ENCODE peak calls at places on chromosome 16, in eight cellular contexts. E, O, V, X, C, Y, W and R are unnamed samples.

GRCh38 chr16:8730335-8730915 is 56.0 kb downstream of the ABAT start:
- DNase-seq in E (no peak), O (peak; percentile 89), V (no peak), X (no peak), C (no peak), Y (no peak), W (no peak), R (no peak)

GRCh38 chr16:24986512-24987303 is 28.5 kb downstream of the ARHGAP17 start:
- DNase-seq in E (no peak), O (no peak), V (peak; percentile 38), X (no peak), C (no peak), Y (peak; percentile 98), W (no peak), R (peak; percentile 91)

GRCh38 chr16:17471745-17472075 is 950 bp upstream of the XYLT1 start:
- DNase-seq in E (no peak), O (peak; percentile 6), V (no peak), X (no peak), C (no peak), Y (no peak), W (no peak), R (no peak)

GRCh38 chr16:22296225-22297113 is 740 bp upstream of the POLR3E start:
- DNase-seq in E (no peak), O (no peak), V (no peak), X (no peak), C (no peak), Y (peak; percentile 16), W (no peak), R (peak; percentile 29)

GRCh38 chr16:2776500-2777139 is 460 bp downstream of the ELOB start:
- DNase-seq in E (no peak), O (peak; percentile 17), V (peak; percentile 48), X (no peak), C (peak; percentile 43), Y (no peak), W (no peak), R (no peak)

GRCh38 chr16:31365131-31365865 is 10.3 kb downstream of the ITGAX start:
- DNase-seq in E (no peak), O (no peak), V (no peak), X (no peak), C (no peak), Y (no peak), W (no peak), R (no peak)

GRCh38 chr16:28609631-28610594 is at the start of gene SULT1A1:
- DNase-seq in E (peak; percentile 86), O (peak; percentile 37), V (peak; percentile 57), X (no peak), C (peak; percentile 31), Y (peak; percentile 35), W (peak; percentile 96), R (peak; percentile 6)

GRCh38 chr16:85187002-85187401 is 74.7 kb upstream of the CIBAR2 start:
- DNase-seq in E (no peak), O (no peak), V (no peak), X (no peak), C (no peak), Y (peak; percentile 44), W (no peak), R (peak; percentile 19)

GRCh38 chr16:58258326-58258725 is 36.5 kb downstream of the PRSS54 start:
- DNase-seq in E (no peak), O (peak; percentile 60), V (no peak), X (no peak), C (no peak), Y (no peak), W (no peak), R (no peak)

GRCh38 chr16:53695070-53695469 is 8.6 kb downstream of the RPGRIP1L start:
- DNase-seq in E (no peak), O (peak; percentile 60), V (no peak), X (no peak), C (no peak), Y (peak; percentile 54), W (no peak), R (peak; percentile 81)

GRCh38 chr16:49725651-49726050 is 130.3 kb downstream of the ZNF423 start:
- DNase-seq in E (no peak), O (no peak), V (no peak), X (no peak), C (no peak), Y (no peak), W (no peak), R (no peak)

GRCh38 chr16:3595521-3596021 is 15.8 kb downstream of the SLX4 start:
- DNase-seq in E (no peak), O (no peak), V (no peak), X (no peak), C (no peak), Y (no peak), W (no peak), R (no peak)

GRCh38 chr16:24150282-24150681 is 105.9 kb upstream of the CACNG3 start:
- DNase-seq in E (no peak), O (no peak), V (no peak), X (no peak), C (no peak), Y (no peak), W (no peak), R (no peak)

GRCh38 chr16:75481475-75481874 is 13.8 kb downstream of the CHST6 start:
- DNase-seq in E (no peak), O (no peak), V (no peak), X (no peak), C (no peak), Y (no peak), W (no peak), R (no peak)

GRCh38 chr16:1691956-1692355 is 13.9 kb downstream of the JPT2 start:
- DNase-seq in E (no peak), O (peak; percentile 91), V (no peak), X (no peak), C (no peak), Y (peak; percentile 48), W (no peak), R (peak; percentile 50)

DNA sequence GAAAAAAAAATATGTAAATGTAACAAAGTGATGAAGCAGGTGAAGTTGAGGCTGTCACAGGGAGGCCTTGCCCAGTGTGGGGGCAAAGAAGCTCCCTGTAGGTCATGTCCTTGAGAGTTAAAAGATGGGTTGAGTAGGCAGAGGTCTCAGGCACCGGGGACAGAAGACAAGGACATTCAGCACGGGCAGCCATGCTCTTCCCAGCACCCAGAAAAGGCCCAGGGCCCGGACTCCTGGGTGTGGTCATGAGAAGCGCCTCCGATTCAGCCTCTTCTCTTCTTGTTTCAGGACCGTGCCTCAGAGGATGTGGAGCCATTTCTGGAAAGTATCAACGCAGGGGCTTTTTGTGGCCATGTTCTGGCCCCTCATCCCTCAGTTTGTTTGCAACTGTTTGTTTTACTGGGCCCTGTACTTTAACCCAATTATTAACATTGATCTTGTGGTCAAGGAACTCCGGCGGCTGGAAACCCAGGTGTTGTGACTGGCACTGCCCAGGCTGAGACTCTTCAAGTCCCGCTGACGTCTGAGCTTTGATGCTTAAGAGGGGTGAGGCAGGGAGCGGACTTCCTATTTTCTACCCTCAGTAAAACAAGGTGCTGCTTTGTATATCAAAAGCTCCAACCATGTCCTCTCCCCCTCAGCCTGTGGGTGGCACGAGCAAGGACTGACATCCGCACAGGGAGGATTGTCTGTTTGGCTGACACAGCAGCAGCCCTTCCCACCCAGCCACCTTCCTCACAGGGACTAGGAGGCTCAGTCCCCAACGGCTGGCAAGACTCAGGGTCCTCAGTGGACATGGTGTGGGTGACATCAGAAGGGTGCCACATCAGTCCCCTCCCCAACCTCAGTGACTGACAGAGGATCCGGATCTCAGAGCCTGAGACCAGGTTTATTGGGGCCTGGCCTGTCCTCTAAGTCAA is 26.5 kb downstream of the PLA2G10 start:
- DNase-seq in E (peak; percentile 24), O (no peak), V (no peak), X (no peak), C (no peak), Y (no peak), W (peak; percentile 55), R (no peak)
- H3K4me3 ChIP-seq in E (no peak overlapping the region), O (no peak overlapping the region), V (no peak overlapping the region), X (no peak overlapping the region), C (no peak overlapping the region), Y (no peak overlapping the region), W (no peak overlapping the region), R (no peak overlapping the region)

DNA sequence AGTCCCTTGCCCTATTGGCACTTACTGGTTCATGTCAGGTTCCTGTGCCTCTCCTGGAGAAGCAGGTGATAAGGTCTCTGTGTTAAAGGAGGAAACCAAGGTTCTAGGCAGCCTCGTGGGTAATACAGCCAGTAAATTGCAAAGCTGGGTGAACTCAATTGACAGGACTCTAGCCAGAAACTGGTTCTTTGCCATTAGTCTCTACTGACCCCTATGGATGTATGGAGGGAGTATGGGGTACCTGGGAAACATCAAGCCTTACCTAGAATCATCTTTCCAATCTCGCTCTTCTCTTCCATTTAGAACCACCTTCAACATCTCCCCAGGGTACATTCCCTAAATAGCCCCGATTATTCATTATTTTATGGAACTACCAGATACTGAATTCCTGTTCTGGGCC is 169.3 kb downstream of the CDH13 start:
- DNase-seq in E (no peak), O (no peak), V (no peak), X (no peak), C (no peak), Y (no peak), W (no peak), R (no peak)
- TF ChIP-seq CTCF in E (no peak), O (peak; percentile 12), V (no peak), X (no peak), C (no peak), Y (no peak), W (no peak), R (no peak)

GRCh38 chr16:51148674-51149228 is 2.3 kb downstream of the SALL1 start:
- DNase-seq in E (no peak), O (no peak), V (no peak), X (no peak), C (no peak), Y (peak; percentile 39), W (no peak), R (peak; percentile 27)
- H3K4me3 ChIP-seq in E (no peak overlapping the region), O (no peak overlapping the region), V (peak overlapping the region; percentile 63), X (no peak overlapping the region), C (peak overlapping the region; percentile 69), Y (no peak overlapping the region), W (no peak overlapping the region), R (no peak overlapping the region)

GRCh38 chr16:11498683-11499082 is 88.0 kb downstream of the LITAF start:
- DNase-seq in E (no peak), O (no peak), V (no peak), X (no peak), C (no peak), Y (no peak), W (no peak), R (no peak)

GRCh38 chr16:11497851-11498289 is 88.8 kb downstream of the LITAF start:
- DNase-seq in E (no peak), O (peak; percentile 66), V (no peak), X (no peak), C (peak; percentile 57), Y (peak; percentile 49), W (no peak), R (peak; percentile 70)

GRCh38 chr16:11495066-11495407 is 91.7 kb downstream of the LITAF start:
- DNase-seq in E (no peak), O (no peak), V (no peak), X (no peak), C (no peak), Y (no peak), W (no peak), R (no peak)

GRCh38 chr16:11499295-11500089 is 87.2 kb downstream of the LITAF start:
- DNase-seq in E (no peak), O (peak; percentile 64), V (no peak), X (no peak), C (no peak), Y (no peak), W (no peak), R (no peak)

DNA sequence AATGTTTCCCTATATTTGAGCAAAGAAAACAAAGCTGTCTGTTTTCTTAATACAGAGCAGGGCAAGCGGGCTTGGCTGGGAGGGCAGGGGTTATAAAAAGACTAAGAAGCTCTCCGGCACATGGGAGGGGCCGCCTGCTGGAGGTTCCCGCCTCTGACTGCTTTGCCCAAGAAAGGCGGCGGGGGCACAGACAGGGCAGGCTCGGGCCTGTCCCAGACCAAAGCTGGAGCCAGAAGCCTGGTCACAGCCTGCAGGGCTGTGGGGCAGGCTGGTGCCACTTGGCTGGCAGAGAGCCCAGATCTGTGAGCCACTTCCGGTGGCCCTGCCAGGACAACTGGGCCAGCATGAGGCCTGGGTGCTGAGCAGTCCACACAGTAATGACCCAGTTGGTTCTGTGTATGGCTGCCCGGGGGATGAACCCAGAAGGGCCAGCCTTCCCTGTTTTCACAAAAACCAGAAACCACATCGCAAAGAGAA is 89.4 kb downstream of the LITAF start:
- DNase-seq in E (peak; percentile 78), O (peak; percentile 96), V (peak; percentile 87), X (no peak), C (peak; percentile 76), Y (peak; percentile 60), W (peak; percentile 74), R (peak; percentile 78)
- TF ChIP-seq CTCF in E (no peak), O (peak; percentile 25), V (no peak), X (no peak), C (peak; percentile 34), Y (peak; percentile 20), W (peak; percentile 3), R (peak; percentile 18)